ENCODE peak calls at places on chromosome 18, in seven cellular contexts. One of them, this sample, is unnamed. For H3K9me3, the result is how much of the 10 kb centered on the place peaks cover.

GRCh38 chr18:26003391-26003790 is 87.0 kb downstream of the SS18 start:
- DNase-seq in cardiac muscle cell: peak
- DNase-seq in left ventricle myocardium inferior: no peak
- DNase-seq in endodermal cell: no peak
- DNase-seq in effector memory CD4-positive, alpha-beta T cell: no peak
- DNase-seq in tibial nerve: peak
- DNase-seq in adrenal gland: no peak
- DNase-seq in this sample: peak

GRCh38 chr18:10131783-10132381 is 218.1 kb downstream of the VAPA start:
- DNase-seq in cardiac muscle cell: peak
- DNase-seq in left ventricle myocardium inferior: no peak
- DNase-seq in endodermal cell: peak
- DNase-seq in effector memory CD4-positive, alpha-beta T cell: no peak
- DNase-seq in tibial nerve: no peak
- DNase-seq in adrenal gland: peak
- DNase-seq in this sample: peak

GRCh38 chr18:45478889-45479288 is 136.4 kb upstream of the SLC14A2 start:
- DNase-seq in cardiac muscle cell: no peak
- DNase-seq in left ventricle myocardium inferior: no peak
- DNase-seq in endodermal cell: no peak
- DNase-seq in effector memory CD4-positive, alpha-beta T cell: no peak
- DNase-seq in tibial nerve: no peak
- DNase-seq in adrenal gland: no peak
- DNase-seq in this sample: no peak

GRCh38 chr18:8937695-8938094 is 164.8 kb upstream of the NDUFV2 start:
- DNase-seq in cardiac muscle cell: no peak
- DNase-seq in left ventricle myocardium inferior: no peak
- DNase-seq in endodermal cell: peak
- DNase-seq in effector memory CD4-positive, alpha-beta T cell: no peak
- DNase-seq in tibial nerve: no peak
- DNase-seq in adrenal gland: no peak
- DNase-seq in this sample: no peak

GRCh38 chr18:77047803-77048419 is 84.7 kb downstream of the MBP start:
- DNase-seq in cardiac muscle cell: no peak
- DNase-seq in left ventricle myocardium inferior: no peak
- DNase-seq in endodermal cell: no peak
- DNase-seq in effector memory CD4-positive, alpha-beta T cell: no peak
- DNase-seq in tibial nerve: no peak
- DNase-seq in adrenal gland: no peak
- DNase-seq in this sample: no peak

GRCh38 chr18:55786651-55787272 is 198.8 kb upstream of the TCF4 start:
- DNase-seq in cardiac muscle cell: no peak
- DNase-seq in left ventricle myocardium inferior: no peak
- DNase-seq in endodermal cell: no peak
- DNase-seq in effector memory CD4-positive, alpha-beta T cell: no peak
- DNase-seq in tibial nerve: no peak
- DNase-seq in adrenal gland: no peak
- DNase-seq in this sample: no peak

GRCh38 chr18:55748227-55748738 is 160.3 kb upstream of the TCF4 start:
- DNase-seq in cardiac muscle cell: peak
- DNase-seq in left ventricle myocardium inferior: no peak
- DNase-seq in endodermal cell: peak
- DNase-seq in effector memory CD4-positive, alpha-beta T cell: no peak
- DNase-seq in tibial nerve: no peak
- DNase-seq in adrenal gland: no peak
- DNase-seq in this sample: no peak

GRCh38 chr18:57430166-57430958 is 4.8 kb upstream of the ONECUT2 start:
- DNase-seq in cardiac muscle cell: no peak
- DNase-seq in left ventricle myocardium inferior: no peak
- DNase-seq in endodermal cell: peak
- DNase-seq in effector memory CD4-positive, alpha-beta T cell: no peak
- DNase-seq in tibial nerve: no peak
- DNase-seq in adrenal gland: no peak
- DNase-seq in this sample: peak

GRCh38 chr18:23824704-23825103 is 135.5 kb downstream of the LAMA3 start:
- DNase-seq in cardiac muscle cell: no peak
- DNase-seq in left ventricle myocardium inferior: no peak
- DNase-seq in endodermal cell: no peak
- DNase-seq in effector memory CD4-positive, alpha-beta T cell: no peak
- DNase-seq in tibial nerve: no peak
- DNase-seq in adrenal gland: no peak
- DNase-seq in this sample: no peak

GRCh38 chr18:31206787-31207381 is 44.2 kb upstream of the DSC1 start:
- DNase-seq in cardiac muscle cell: no peak
- DNase-seq in left ventricle myocardium inferior: peak
- DNase-seq in endodermal cell: peak
- DNase-seq in effector memory CD4-positive, alpha-beta T cell: no peak
- DNase-seq in tibial nerve: peak
- DNase-seq in adrenal gland: peak
- DNase-seq in this sample: peak

DNA sequence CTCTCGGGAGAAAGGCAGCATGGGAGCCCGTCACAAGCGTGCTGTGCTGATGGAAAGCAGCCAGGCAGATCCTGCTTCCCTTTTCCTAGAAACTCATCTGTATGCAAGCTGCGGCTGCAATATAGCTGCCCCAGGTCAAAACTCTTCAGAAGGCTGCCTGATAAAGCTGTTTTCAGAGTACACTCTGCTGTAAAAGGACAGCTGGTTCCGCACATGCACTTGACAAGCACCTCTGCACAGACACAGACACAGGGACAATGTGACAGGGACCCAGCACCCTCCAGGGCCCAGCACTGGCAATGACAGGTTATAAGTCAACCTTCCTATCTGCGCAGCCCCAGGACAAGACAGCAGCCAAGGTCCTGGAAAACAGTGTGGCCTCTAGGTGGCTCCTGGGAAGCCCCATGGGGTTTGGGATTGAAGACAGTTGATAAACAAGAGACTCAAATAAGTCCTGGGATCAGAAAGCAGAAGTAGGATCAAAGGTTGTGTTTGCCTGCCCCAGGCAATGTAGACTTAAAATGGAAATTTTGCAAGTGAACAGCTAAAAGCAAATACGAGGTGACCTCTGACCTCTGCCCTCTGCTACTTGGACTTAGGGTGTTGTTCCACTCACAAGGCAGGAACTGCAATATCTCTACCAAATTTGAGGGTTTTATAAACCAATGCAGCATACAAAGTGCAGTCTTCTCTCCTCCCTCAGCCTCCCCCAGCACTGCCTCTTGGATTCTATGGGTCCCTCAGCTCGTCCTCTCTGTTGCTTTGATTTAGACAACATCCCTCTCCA is 16.9 kb downstream of the SLC66A2 start:
- DNase-seq in cardiac muscle cell: peak
- DNase-seq in left ventricle myocardium inferior: peak
- DNase-seq in endodermal cell: peak
- DNase-seq in effector memory CD4-positive, alpha-beta T cell: no peak
- DNase-seq in tibial nerve: no peak
- DNase-seq in adrenal gland: peak
- DNase-seq in this sample: peak
- H3K9me3 ChIP-seq in cardiac muscle cell: under half
- H3K9me3 ChIP-seq in left ventricle myocardium inferior: under half
- H3K9me3 ChIP-seq in endodermal cell: half or more
- H3K9me3 ChIP-seq in effector memory CD4-positive, alpha-beta T cell: under half
- H3K9me3 ChIP-seq in tibial nerve: half or more
- H3K9me3 ChIP-seq in adrenal gland: under half
- H3K9me3 ChIP-seq in this sample: under half

GRCh38 chr18:14961991-14962390 is 214.0 kb downstream of the ANKRD30B start:
- DNase-seq in cardiac muscle cell: no peak
- DNase-seq in left ventricle myocardium inferior: no peak
- DNase-seq in endodermal cell: no peak
- DNase-seq in effector memory CD4-positive, alpha-beta T cell: no peak
- DNase-seq in tibial nerve: no peak
- DNase-seq in adrenal gland: no peak
- DNase-seq in this sample: no peak

GRCh38 chr18:14965553-14965952 is 217.6 kb downstream of the ANKRD30B start:
- DNase-seq in cardiac muscle cell: no peak
- DNase-seq in left ventricle myocardium inferior: no peak
- DNase-seq in endodermal cell: no peak
- DNase-seq in effector memory CD4-positive, alpha-beta T cell: no peak
- DNase-seq in tibial nerve: no peak
- DNase-seq in adrenal gland: no peak
- DNase-seq in this sample: no peak

GRCh38 chr18:14964002-14964401 is 216.0 kb downstream of the ANKRD30B start:
- DNase-seq in cardiac muscle cell: no peak
- DNase-seq in left ventricle myocardium inferior: no peak
- DNase-seq in endodermal cell: no peak
- DNase-seq in effector memory CD4-positive, alpha-beta T cell: no peak
- DNase-seq in tibial nerve: no peak
- DNase-seq in adrenal gland: no peak
- DNase-seq in this sample: no peak

GRCh38 chr18:14963246-14963645 is 215.3 kb downstream of the ANKRD30B start:
- DNase-seq in cardiac muscle cell: no peak
- DNase-seq in left ventricle myocardium inferior: no peak
- DNase-seq in endodermal cell: no peak
- DNase-seq in effector memory CD4-positive, alpha-beta T cell: no peak
- DNase-seq in tibial nerve: no peak
- DNase-seq in adrenal gland: no peak
- DNase-seq in this sample: no peak

DNA sequence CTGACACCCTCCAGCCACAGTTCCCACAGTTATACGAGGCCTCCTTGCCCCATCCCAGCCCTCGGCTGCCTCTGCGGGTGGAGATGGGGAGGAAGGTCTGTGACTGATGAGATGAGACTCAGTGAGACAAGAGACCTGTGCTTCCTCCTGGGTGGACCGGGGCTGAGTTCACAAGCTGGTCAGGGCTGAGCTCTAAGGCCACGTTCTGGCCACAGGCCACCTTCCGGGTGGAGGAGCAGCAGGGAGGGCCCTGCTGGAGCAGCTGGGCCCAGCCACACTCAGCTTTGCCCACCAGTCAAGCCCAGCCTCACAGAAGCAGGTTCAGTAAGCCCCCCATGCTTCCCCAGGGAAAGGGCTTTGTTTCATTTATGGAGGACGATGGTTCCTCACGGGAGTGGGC is 214.7 kb downstream of the ANKRD30B start:
- DNase-seq in cardiac muscle cell: no peak
- DNase-seq in left ventricle myocardium inferior: no peak
- DNase-seq in endodermal cell: no peak
- DNase-seq in effector memory CD4-positive, alpha-beta T cell: no peak
- DNase-seq in tibial nerve: no peak
- DNase-seq in adrenal gland: no peak
- DNase-seq in this sample: no peak
- H3K9me3 ChIP-seq in cardiac muscle cell: under half
- H3K9me3 ChIP-seq in left ventricle myocardium inferior: under half
- H3K9me3 ChIP-seq in endodermal cell: half or more
- H3K9me3 ChIP-seq in effector memory CD4-positive, alpha-beta T cell: under half
- H3K9me3 ChIP-seq in tibial nerve: under half
- H3K9me3 ChIP-seq in adrenal gland: under half
- H3K9me3 ChIP-seq in this sample: under half

DNA sequence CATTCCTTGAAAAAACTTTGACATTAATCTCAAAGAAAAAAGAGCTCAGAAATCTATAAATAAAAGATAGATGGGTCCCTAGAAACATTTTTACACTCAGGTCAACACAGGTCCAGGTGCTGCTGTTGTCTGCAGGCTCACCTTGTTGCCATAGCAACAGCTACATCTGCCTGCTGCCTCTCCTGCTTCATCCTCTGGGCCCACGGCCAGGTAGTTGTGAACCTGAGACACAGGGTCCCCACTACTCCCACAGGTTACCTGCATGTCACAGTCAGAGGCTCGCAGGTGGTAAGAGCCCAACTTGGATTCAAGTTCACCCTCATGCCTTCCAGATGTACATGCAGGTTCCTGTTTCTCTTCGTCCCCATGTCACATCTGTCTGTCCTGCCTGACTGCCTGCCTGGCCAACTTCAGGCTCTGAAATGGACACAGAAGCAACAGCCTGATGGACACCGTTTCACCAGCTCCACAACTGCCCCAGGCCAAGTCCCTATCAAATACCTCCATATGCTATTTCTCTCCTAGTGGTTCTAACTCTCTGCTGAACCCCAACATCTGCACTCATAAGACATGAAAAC is 88.3 kb upstream of the SALL3 start:
- DNase-seq in cardiac muscle cell: no peak
- DNase-seq in left ventricle myocardium inferior: no peak
- DNase-seq in endodermal cell: no peak
- DNase-seq in effector memory CD4-positive, alpha-beta T cell: no peak
- DNase-seq in tibial nerve: no peak
- DNase-seq in adrenal gland: no peak
- DNase-seq in this sample: no peak
- H3K9me3 ChIP-seq in cardiac muscle cell: under half
- H3K9me3 ChIP-seq in left ventricle myocardium inferior: half or more
- H3K9me3 ChIP-seq in endodermal cell: under half
- H3K9me3 ChIP-seq in effector memory CD4-positive, alpha-beta T cell: under half
- H3K9me3 ChIP-seq in tibial nerve: under half
- H3K9me3 ChIP-seq in adrenal gland: under half
- H3K9me3 ChIP-seq in this sample: under half

DNA sequence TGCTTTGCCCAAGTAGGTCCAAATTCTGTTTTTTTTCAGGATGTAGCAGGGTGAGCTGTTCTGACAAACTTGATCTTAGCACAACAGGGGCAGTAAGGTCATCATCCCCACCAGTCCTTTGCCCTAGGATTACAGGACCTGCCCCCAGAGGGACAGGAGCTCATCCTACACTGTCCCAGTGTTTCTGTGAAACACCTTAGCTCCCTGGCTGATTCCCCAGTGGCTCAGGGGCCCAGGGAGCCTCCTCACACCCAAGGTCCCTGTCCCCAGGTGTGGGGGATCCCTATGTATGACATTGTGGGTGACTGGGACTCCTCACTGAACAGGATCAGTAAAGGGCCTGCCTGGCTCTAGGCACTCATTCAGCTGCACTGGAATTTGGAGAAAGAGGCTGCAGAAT is 191.2 kb downstream of the ANKRD30B start:
- DNase-seq in cardiac muscle cell: no peak
- DNase-seq in left ventricle myocardium inferior: no peak
- DNase-seq in endodermal cell: no peak
- DNase-seq in effector memory CD4-positive, alpha-beta T cell: no peak
- DNase-seq in tibial nerve: no peak
- DNase-seq in adrenal gland: no peak
- DNase-seq in this sample: no peak
- H3K9me3 ChIP-seq in cardiac muscle cell: under half
- H3K9me3 ChIP-seq in left ventricle myocardium inferior: under half
- H3K9me3 ChIP-seq in endodermal cell: under half
- H3K9me3 ChIP-seq in effector memory CD4-positive, alpha-beta T cell: under half
- H3K9me3 ChIP-seq in tibial nerve: under half
- H3K9me3 ChIP-seq in adrenal gland: under half
- H3K9me3 ChIP-seq in this sample: under half

GRCh38 chr18:70535041-70535440 is 246.2 kb downstream of the SOCS6 start:
- DNase-seq in cardiac muscle cell: no peak
- DNase-seq in left ventricle myocardium inferior: no peak
- DNase-seq in endodermal cell: no peak
- DNase-seq in effector memory CD4-positive, alpha-beta T cell: no peak
- DNase-seq in tibial nerve: no peak
- DNase-seq in adrenal gland: no peak
- DNase-seq in this sample: no peak
- H3K9me3 ChIP-seq in cardiac muscle cell: under half
- H3K9me3 ChIP-seq in left ventricle myocardium inferior: under half
- H3K9me3 ChIP-seq in endodermal cell: under half
- H3K9me3 ChIP-seq in effector memory CD4-positive, alpha-beta T cell: under half
- H3K9me3 ChIP-seq in tibial nerve: under half
- H3K9me3 ChIP-seq in adrenal gland: under half
- H3K9me3 ChIP-seq in this sample: under half